ENCODE peak calls at places on chromosomes 4 and X, in five cellular contexts. R is SK-N-SH, V is foreskin fibroblast, K is upper lobe of left lung, G is cardiac fibroblast. F is an unnamed sample.

GRCh38 chr4:25454491-25454890 is 77.4 kb downstream of the ANAPC4 start:
- DNase-seq in R (no peak), V (no peak), K (no peak), G (no peak), F (no peak)

GRCh38 chr4:101345596-101346311 is 1.6 kb downstream of the PPP3CA start:
- DNase-seq in R (peak; percentile 83), V (peak; percentile 38), K (peak; percentile 69), G (peak; percentile 48), F (peak; percentile 17)

GRCh38 chr4:87078987-87079469 is 141.4 kb downstream of the KLHL8 start:
- DNase-seq in R (no peak), V (peak; percentile 69), K (no peak), G (peak; percentile 89), F (peak; percentile 67)

GRCh38 chrX:21800344-21800770 is 39.1 kb upstream of the MBTPS2 start:
- DNase-seq in R (no peak), V (peak; percentile 5), K (no peak), G (peak; percentile 40), F (no peak)

GRCh38 chrX:37010496-37010895 is 2.3 kb downstream of the FAM47C start:
- DNase-seq in R (no peak), V (no peak), K (no peak), G (no peak), F (no peak)

GRCh38 chr4:186724048-186724860 is 598 bp upstream of the FAT1 start:
- DNase-seq in R (peak; percentile 60), V (peak; percentile 61), K (peak; percentile 36), G (no peak), F (no peak)

GRCh38 chr4:148283665-148284064 is 158.5 kb downstream of the NR3C2 start:
- DNase-seq in R (no peak), V (no peak), K (no peak), G (no peak), F (no peak)

GRCh38 chr4:2948895-2949781 is 14.1 kb downstream of the NOP14 start:
- DNase-seq in R (no peak), V (no peak), K (no peak), G (peak; percentile 43), F (no peak)

GRCh38 chr4:114659386-114660008 is 60.9 kb downstream of the UGT8 start:
- DNase-seq in R (peak; percentile 60), V (peak; percentile 45), K (peak; percentile 44), G (peak; percentile 78), F (peak; percentile 24)

GRCh38 chr4:182973421-182974340 is 56.5 kb upstream of the DCTD start:
- DNase-seq in R (no peak), V (no peak), K (no peak), G (peak; percentile 67), F (no peak)

GRCh38 chr4:147336252-147336651 is 144.6 kb upstream of the EDNRA start:
- DNase-seq in R (no peak), V (no peak), K (no peak), G (peak; percentile 63), F (no peak)

GRCh38 chrX:63430026-63430425 is 78.9 kb upstream of the SPIN4 start:
- DNase-seq in R (no peak), V (no peak), K (no peak), G (no peak), F (no peak)

GRCh38 chrX:9532349-9532748 is 67.5 kb downstream of the TBL1X start:
- DNase-seq in R (no peak), V (no peak), K (no peak), G (peak; percentile 53), F (no peak)

GRCh38 chr4:74547042-74547441 is 102.1 kb downstream of the AREG start:
- DNase-seq in R (no peak), V (no peak), K (no peak), G (peak; percentile 63), F (no peak)

GRCh38 chr4:128560754-128561495 is 248.6 kb upstream of the JADE1 start:
- DNase-seq in R (no peak), V (no peak), K (no peak), G (no peak), F (no peak)

GRCh38 chrX:107708762-107709161 is 66.8 kb downstream of the TSC22D3 start:
- DNase-seq in R (no peak), V (no peak), K (no peak), G (no peak), F (no peak)

GRCh38 chr4:108303488-108304177 is 134.9 kb upstream of the LEF1 start:
- DNase-seq in R (no peak), V (no peak), K (no peak), G (no peak), F (no peak)

GRCh38 chr4:166989886-166990285 is 244.4 kb downstream of the SPOCK3 start:
- DNase-seq in R (no peak), V (no peak), K (no peak), G (no peak), F (no peak)

GRCh38 chr4:1583859-1584258 is 100.3 kb downstream of the FAM53A start:
- DNase-seq in R (no peak), V (no peak), K (no peak), G (no peak), F (no peak)

GRCh38 chr4:120918788-120919187 is 3.7 kb downstream of the PRDM5 start:
- DNase-seq in R (no peak), V (no peak), K (peak; percentile 28), G (no peak), F (no peak)

GRCh38 chrX:20364238-20364637 is 97.5 kb upstream of the RPS6KA3 start:
- DNase-seq in R (no peak), V (no peak), K (no peak), G (no peak), F (no peak)

GRCh38 chrX:20362268-20363002 is 95.7 kb upstream of the RPS6KA3 start:
- DNase-seq in R (no peak), V (peak; percentile 25), K (peak; percentile 42), G (peak; percentile 64), F (peak; percentile 50)

GRCh38 chrX:20363003-20363674 is 96.4 kb upstream of the RPS6KA3 start:
- DNase-seq in R (no peak), V (no peak), K (peak; percentile 39), G (peak; percentile 33), F (peak; percentile 19)

GRCh38 chrX:20361081-20361889 is 94.6 kb upstream of the RPS6KA3 start:
- DNase-seq in R (no peak), V (peak; percentile 35), K (peak; percentile 53), G (peak; percentile 55), F (peak; percentile 20)

DNA sequence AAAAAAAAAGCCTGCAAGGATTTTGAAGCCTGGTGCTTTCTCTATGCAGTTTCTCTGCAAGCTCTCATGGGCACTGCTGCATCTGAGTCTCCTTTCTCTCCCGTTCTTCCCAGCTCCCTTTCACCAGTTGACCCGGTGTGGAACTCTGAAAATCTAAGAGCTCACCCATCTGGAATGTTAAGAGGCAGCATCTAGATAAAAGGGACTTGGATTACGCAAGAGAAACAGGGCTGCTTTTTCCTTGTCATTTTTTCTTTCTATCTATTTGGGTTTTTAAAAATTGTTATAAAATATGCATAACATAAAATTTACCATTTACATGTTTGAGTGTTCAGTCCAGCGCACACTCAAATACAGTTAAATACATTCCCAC is 95.2 kb upstream of the RPS6KA3 start:
- DNase-seq in R (no peak), V (peak; percentile 40), K (peak; percentile 32), G (peak; percentile 60), F (peak; percentile 30)
- H3K4me3 ChIP-seq in R (no peak overlapping the region), V (no peak overlapping the region), K (no peak overlapping the region), G (no peak overlapping the region), F (no peak overlapping the region)

DNA sequence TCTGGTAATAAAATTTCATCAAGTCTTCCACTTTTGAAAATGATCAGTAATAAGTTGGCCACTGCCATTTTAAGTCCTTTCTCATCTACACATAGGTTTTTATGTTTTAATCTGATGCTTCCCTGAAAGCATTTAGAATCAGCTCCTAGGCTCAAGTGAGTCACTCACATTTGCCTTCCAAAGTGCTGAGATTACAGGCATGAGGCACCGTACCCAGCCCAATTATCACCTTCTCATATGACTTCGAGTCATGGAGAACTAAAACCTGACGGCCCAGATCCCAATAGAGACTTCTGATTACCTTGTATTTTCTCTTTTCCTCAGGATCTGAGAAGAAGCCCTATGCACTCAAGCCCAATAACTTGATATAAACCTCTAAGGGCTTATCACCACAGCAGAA is 140.8 kb downstream of the OPHN1 start:
- DNase-seq in R (no peak), V (no peak), K (no peak), G (peak; percentile 9), F (no peak)
- H3K4me3 ChIP-seq in R (no peak overlapping the region), V (no peak overlapping the region), K (no peak overlapping the region), G (no peak overlapping the region), F (no peak overlapping the region)

GRCh38 chr4:110632506-110633357 is 9.9 kb upstream of the PITX2 start:
- DNase-seq in R (no peak), V (no peak), K (no peak), G (no peak), F (no peak)

GRCh38 chr4:110634320-110635154 is 11.7 kb upstream of the PITX2 start:
- DNase-seq in R (no peak), V (no peak), K (no peak), G (no peak), F (no peak)

GRCh38 chr4:110635155-110635479 is 12.2 kb upstream of the PITX2 start:
- DNase-seq in R (no peak), V (no peak), K (no peak), G (no peak), F (no peak)

GRCh38 chr4:110631582-110632505 is 9.0 kb upstream of the PITX2 start:
- DNase-seq in R (peak; percentile 89), V (peak; percentile 86), K (peak; percentile 64), G (peak; percentile 89), F (peak; percentile 62)

GRCh38 chr4:110633358-110634319 is 10.8 kb upstream of the PITX2 start:
- DNase-seq in R (no peak), V (no peak), K (no peak), G (no peak), F (no peak)
- H3K4me3 ChIP-seq in R (no peak overlapping the region), V (no peak overlapping the region), K (no peak overlapping the region), G (no peak overlapping the region), F (peak overlapping the region; percentile 61)

DNA sequence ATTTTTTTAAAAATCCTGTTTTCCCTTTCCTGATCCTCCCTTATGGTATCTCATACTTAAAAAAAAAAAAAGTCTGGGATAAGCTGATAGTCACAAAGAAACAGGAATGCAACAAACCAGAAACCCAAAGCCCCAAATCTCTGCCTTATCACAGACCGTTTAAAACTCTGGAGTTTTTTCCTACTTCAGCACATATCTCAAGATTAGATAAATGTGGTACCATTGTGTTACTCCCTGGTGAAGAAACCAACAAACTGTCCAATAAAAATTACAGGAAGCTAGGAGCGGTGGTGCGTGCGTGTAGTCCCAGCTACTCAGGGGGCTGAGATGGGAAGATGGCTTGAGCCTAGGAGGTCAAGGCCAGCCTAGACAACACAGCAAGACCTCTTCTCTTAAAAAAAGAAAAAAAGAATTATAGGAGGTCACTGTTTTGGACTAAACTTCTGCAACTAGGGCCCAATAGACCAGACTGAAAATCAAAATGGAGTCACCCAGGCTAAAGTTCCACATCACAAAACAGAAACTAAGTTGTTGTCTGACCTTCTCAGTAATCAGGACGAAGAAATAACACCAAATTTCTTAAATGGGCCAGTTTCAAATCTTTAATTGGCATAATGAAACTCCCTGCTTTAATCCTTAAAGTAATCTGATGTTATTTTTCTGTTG is 51.9 kb downstream of the RBM47 start:
- DNase-seq in R (no peak), V (no peak), K (no peak), G (no peak), F (no peak)
- H3K4me3 ChIP-seq in R (no peak overlapping the region), V (no peak overlapping the region), K (no peak overlapping the region), G (no peak overlapping the region), F (no peak overlapping the region)

GRCh38 chr4:174135530-174135929 is 147.9 kb downstream of the FBXO8 start:
- DNase-seq in R (no peak), V (no peak), K (no peak), G (no peak), F (no peak)
- H3K4me3 ChIP-seq in R (peak overlapping the region; percentile 42), V (peak overlapping the region; percentile 46), K (peak overlapping the region; percentile 15), G (no peak overlapping the region), F (peak overlapping the region; percentile 36)

F was measured in skeletal muscle cell.